ENCODE peak calls at places on chromosomes 3 and 15, in six cellular contexts. Y is activated T-helper 1 cell treated with Interleukin-2 at 50 U/mL for 16 hours, O is T-helper 2 cell, R is GM12891, Z is iris pigment epithelial cell, I is lower lobe of right lung. L is an unnamed sample.

GRCh38 chr15:26157081-26157480 is 294.0 kb upstream of the ATP10A start:
- DNase-seq in O (no peak), Z (no peak), R (no peak), Y (no peak), I (no peak), L (no peak)

GRCh38 chr3:134709076-134709475 is 58.3 kb upstream of the KY start:
- DNase-seq in I (no peak), Y (no peak), R (no peak), O (no peak), Z (no peak), L (no peak)

GRCh38 chr3:194685723-194686413 is at the start of gene FAM43A:
- DNase-seq in R (peak), O (peak), Y (peak), Z (peak), I (peak), L (peak)

GRCh38 chr3:106176734-106177133 is 307.9 kb upstream of the CBLB start:
- DNase-seq in O (peak), R (no peak), Y (peak), Z (peak), I (no peak), L (no peak)

GRCh38 chr15:51320843-51321242 is 17.6 kb downstream of the CYP19A1 start:
- DNase-seq in I (no peak), O (no peak), Z (no peak), Y (no peak), R (no peak), L (no peak)

GRCh38 chr3:109943181-109943580 is 605.8 kb upstream of the DPPA4 start:
- DNase-seq in I (no peak), R (no peak), O (no peak), Z (no peak), Y (no peak), L (no peak)

GRCh38 chr3:52820741-52821140 is 9.7 kb downstream of the ITIH4 start:
- DNase-seq in Y (no peak), O (no peak), Z (peak), R (peak), I (no peak), L (no peak)

GRCh38 chr3:66561374-66561773 is 60.6 kb upstream of the LRIG1 start:
- DNase-seq in O (no peak), I (no peak), R (no peak), Z (peak), Y (no peak), L (no peak)

GRCh38 chr15:58442122-58442521 is 10.3 kb downstream of the LIPC start:
- DNase-seq in I (no peak), Z (no peak), Y (no peak), O (no peak), R (no peak), L (no peak)

GRCh38 chr15:89017370-89018066 is 70.7 kb upstream of the ABHD2 start:
- DNase-seq in Y (peak), O (peak), R (peak), I (peak), Z (peak), L (peak)

GRCh38 chr3:10319804-10320203 is 1.1 kb downstream of the SEC13 start:
- DNase-seq in Z (peak), I (no peak), R (no peak), O (no peak), Y (no peak), L (no peak)

GRCh38 chr3:67468511-67468910 is 185.9 kb downstream of the SUCLG2 start:
- DNase-seq in R (no peak), Z (peak), Y (no peak), I (no peak), O (no peak), L (no peak)

GRCh38 chr3:54356299-54357037 is 234.1 kb downstream of the CACNA2D3 start:
- DNase-seq in I (no peak), O (no peak), Z (no peak), R (no peak), Y (no peak), L (no peak)

GRCh38 chr3:10556312-10556711 is 50.9 kb upstream of the ATP2B2 start:
- DNase-seq in Y (no peak), O (no peak), I (no peak), R (no peak), Z (no peak), L (no peak)

GRCh38 chr3:193894121-193894863 is 241.7 kb upstream of the HES1 start:
- DNase-seq in Y (no peak), R (no peak), I (peak), O (no peak), Z (no peak), L (no peak)

GRCh38 chr3:79361748-79362378 is 405.9 kb downstream of the ROBO1 start:
- DNase-seq in O (no peak), Z (peak), I (no peak), Y (no peak), R (peak), L (no peak)

GRCh38 chr3:3765661-3766060 is 33.6 kb upstream of the LRRN1 start:
- DNase-seq in Z (no peak), O (no peak), I (no peak), Y (no peak), R (no peak), L (no peak)

GRCh38 chr3:136050250-136050649 is 84.7 kb downstream of the PPP2R3A start:
- DNase-seq in O (no peak), R (no peak), Y (no peak), I (no peak), Z (no peak), L (no peak)

GRCh38 chr3:187062526-187063177 is 76.6 kb downstream of the RPL39L start:
- DNase-seq in R (no peak), O (no peak), Z (peak), Y (no peak), I (no peak), L (no peak)

GRCh38 chr3:111080357-111080937 is 8.8 kb downstream of the NECTIN3 start:
- DNase-seq in Y (no peak), I (no peak), Z (peak), R (no peak), O (no peak), L (no peak)

GRCh38 chr3:49609314-49609713 is 55.0 kb downstream of the BSN start:
- DNase-seq in I (no peak), Z (no peak), R (no peak), Y (no peak), O (no peak), L (no peak)

GRCh38 chr15:51341366-51342248 is at the start of gene GLDN:
- DNase-seq in I (peak), O (no peak), R (no peak), Y (no peak), Z (peak), L (no peak)

GRCh38 chr15:56038015-56038414 is 44.6 kb upstream of the NEDD4 start:
- DNase-seq in O (peak), Z (peak), R (no peak), Y (no peak), I (no peak), L (no peak)

GRCh38 chr15:99409097-99409473 is 156.7 kb upstream of the MEF2A start:
- DNase-seq in I (peak), Z (peak), R (no peak), Y (no peak), O (no peak), L (no peak)